ENCODE peak calls at places on chromosome 19, in four cellular contexts. One of them, this sample, is unnamed.

GRCh38 chr19:48393559-48394330 is at the start of gene GRIN2D:
- DNase-seq in NCI-H2171: peak; percentile 64
- DNase-seq in lung: no peak
- DNase-seq in A549: peak; percentile 68
- DNase-seq in this sample: no peak

GRCh38 chr19:23343434-23344010 is 51.7 kb downstream of the ZNF91 start:
- DNase-seq in A549: no peak
- DNase-seq in NCI-H2171: no peak
- DNase-seq in lung: no peak
- DNase-seq in this sample: no peak

GRCh38 chr19:38247734-38248268 is 8.4 kb downstream of the PPP1R14A start:
- DNase-seq in NCI-H2171: no peak
- DNase-seq in A549: no peak
- DNase-seq in lung: no peak
- DNase-seq in this sample: no peak

GRCh38 chr19:28393574-28394336 is 819.2 kb downstream of the UQCRFS1 start:
- DNase-seq in A549: no peak
- DNase-seq in lung: no peak
- DNase-seq in NCI-H2171: no peak
- DNase-seq in this sample: no peak

GRCh38 chr19:49272204-49272603 is 52.8 kb downstream of the SLC6A16 start:
- DNase-seq in lung: no peak
- DNase-seq in A549: peak; percentile 44
- DNase-seq in NCI-H2171: no peak
- DNase-seq in this sample: no peak

GRCh38 chr19:49981603-49982593 is 20.9 kb upstream of the SIGLEC11 start:
- DNase-seq in lung: no peak
- DNase-seq in NCI-H2171: no peak
- DNase-seq in A549: no peak
- DNase-seq in this sample: no peak

GRCh38 chr19:13588953-13589833 is 82.9 kb upstream of the CACNA1A start:
- DNase-seq in A549: peak; percentile 65
- DNase-seq in NCI-H2171: peak; percentile 47
- DNase-seq in lung: peak; percentile 52
- DNase-seq in this sample: peak; percentile 10

GRCh38 chr19:13835791-13836723 is 40.8 kb downstream of the ZSWIM4 start:
- DNase-seq in A549: peak; percentile 78
- DNase-seq in NCI-H2171: no peak
- DNase-seq in lung: peak; percentile 48
- DNase-seq in this sample: no peak

GRCh38 chr19:46428278-46429141 is at the start of gene PNMA8C:
- DNase-seq in A549: peak; percentile 31
- DNase-seq in lung: peak; percentile 51
- DNase-seq in NCI-H2171: no peak
- DNase-seq in this sample: peak; percentile 23

GRCh38 chr19:56132316-56132822 is 8.7 kb upstream of the ZNF444 start:
- DNase-seq in NCI-H2171: no peak
- DNase-seq in lung: peak; percentile 78
- DNase-seq in A549: no peak
- DNase-seq in this sample: no peak

GRCh38 chr19:37977992-37978391 is 71.0 kb downstream of the SIPA1L3 start:
- DNase-seq in lung: no peak
- DNase-seq in NCI-H2171: no peak
- DNase-seq in A549: no peak
- DNase-seq in this sample: peak; percentile 80

GRCh38 chr19:10625762-10626138 is 397 bp downstream of the SLC44A2 start:
- DNase-seq in A549: no peak
- DNase-seq in lung: no peak
- DNase-seq in NCI-H2171: no peak
- DNase-seq in this sample: no peak

GRCh38 chr19:8569066-8569761 is 8.0 kb downstream of the MYO1F start:
- DNase-seq in lung: peak; percentile 66
- DNase-seq in NCI-H2171: no peak
- DNase-seq in A549: peak; percentile 64
- DNase-seq in this sample: peak; percentile 63

GRCh38 chr19:35332817-35333216 is 3.8 kb downstream of the CD22 start:
- DNase-seq in A549: no peak
- DNase-seq in lung: no peak
- DNase-seq in NCI-H2171: no peak
- DNase-seq in this sample: no peak

GRCh38 chr19:11560404-11560988 is 1.5 kb upstream of the ELOF1 start:
- DNase-seq in lung: peak; percentile 51
- DNase-seq in A549: peak; percentile 73
- DNase-seq in NCI-H2171: peak; percentile 32
- DNase-seq in this sample: peak; percentile 63

GRCh38 chr19:17973759-17974158 is 6.9 kb downstream of the KCNN1 start:
- DNase-seq in NCI-H2171: no peak
- DNase-seq in A549: no peak
- DNase-seq in lung: no peak
- DNase-seq in this sample: no peak

GRCh38 chr19:49594157-49595005 is 3.4 kb downstream of the PRR12 start:
- DNase-seq in NCI-H2171: no peak
- DNase-seq in lung: no peak
- DNase-seq in A549: no peak
- DNase-seq in this sample: no peak

GRCh38 chr19:42095814-42096230 is 19.9 kb downstream of the ZNF574 start:
- DNase-seq in NCI-H2171: no peak
- DNase-seq in A549: no peak
- DNase-seq in lung: no peak
- DNase-seq in this sample: no peak

GRCh38 chr19:1864480-1865171 is 1.2 kb upstream of the KLF16 start:
- DNase-seq in NCI-H2171: no peak
- DNase-seq in lung: peak; percentile 73
- DNase-seq in A549: peak; percentile 72
- DNase-seq in this sample: peak; percentile 53

GRCh38 chr19:50427997-50428425 is 4.7 kb upstream of the MYBPC2 start:
- DNase-seq in A549: no peak
- DNase-seq in lung: peak; percentile 86
- DNase-seq in NCI-H2171: no peak
- DNase-seq in this sample: no peak

GRCh38 chr19:3013261-3013725 is 15.8 kb downstream of the TLE2 start:
- DNase-seq in A549: no peak
- DNase-seq in lung: no peak
- DNase-seq in NCI-H2171: no peak
- DNase-seq in this sample: no peak

GRCh38 chr19:18883530-18884304 is 12.2 kb downstream of the CERS1 start:
- DNase-seq in NCI-H2171: no peak
- DNase-seq in lung: no peak
- DNase-seq in A549: no peak
- DNase-seq in this sample: no peak

GRCh38 chr19:51289635-51290034 is 21.8 kb upstream of the IGLON5 start:
- DNase-seq in NCI-H2171: no peak
- DNase-seq in A549: no peak
- DNase-seq in lung: no peak
- DNase-seq in this sample: no peak

GRCh38 chr19:35236638-35237400 is 8.3 kb upstream of the FAM187B start:
- DNase-seq in NCI-H2171: no peak
- DNase-seq in A549: no peak
- DNase-seq in lung: no peak
- DNase-seq in this sample: no peak

GRCh38 chr19:27746691-27747380 is 1466.1 kb downstream of the UQCRFS1 start:
- DNase-seq in NCI-H2171: no peak
- DNase-seq in lung: peak; percentile 20
- DNase-seq in A549: peak; percentile 33
- DNase-seq in this sample: no peak

GRCh38 chr19:55640043-55640576 is 692 bp upstream of the ZNF580 start:
- DNase-seq in NCI-H2171: no peak
- DNase-seq in A549: peak; percentile 49
- DNase-seq in lung: peak; percentile 64
- DNase-seq in this sample: no peak

GRCh38 chr19:34253711-34254551 is 423 bp upstream of the GARRE1 start:
- DNase-seq in NCI-H2171: no peak
- DNase-seq in lung: peak; percentile 87
- DNase-seq in A549: no peak
- DNase-seq in this sample: no peak

GRCh38 chr19:45676851-45677263 is 8.8 kb downstream of the GIPR start:
- DNase-seq in lung: peak; percentile 33
- DNase-seq in NCI-H2171: no peak
- DNase-seq in A549: no peak
- DNase-seq in this sample: no peak

This sample was measured in RCC 7860.